ENCODE peak calls at places on chromosomes 3 and 15, in six cellular contexts. One of them, this sample, is unnamed.

GRCh38 chr3:144033863-144034262 is 62.2 kb downstream of the DIPK2A start:
- DNase-seq in Daoy: no peak
- DNase-seq in kidney glomerular epithelial cell: no peak
- DNase-seq in HEK293T: no peak
- DNase-seq in DMS79: no peak
- DNase-seq in NCI-H774: no peak
- DNase-seq in this sample: no peak

GRCh38 chr3:129003578-129004112 is 2.5 kb downstream of the EFCC1 start:
- DNase-seq in Daoy: no peak
- DNase-seq in kidney glomerular epithelial cell: no peak
- DNase-seq in HEK293T: no peak
- DNase-seq in DMS79: no peak
- DNase-seq in NCI-H774: peak; percentile 87
- DNase-seq in this sample: no peak

GRCh38 chr3:187188931-187189330 is 8.4 kb upstream of the RTP1 start:
- DNase-seq in Daoy: no peak
- DNase-seq in kidney glomerular epithelial cell: no peak
- DNase-seq in HEK293T: no peak
- DNase-seq in DMS79: no peak
- DNase-seq in NCI-H774: no peak
- DNase-seq in this sample: no peak

GRCh38 chr15:40702077-40702476 is 7.1 kb downstream of the RAD51 start:
- DNase-seq in Daoy: no peak
- DNase-seq in kidney glomerular epithelial cell: no peak
- DNase-seq in HEK293T: no peak
- DNase-seq in DMS79: no peak
- DNase-seq in NCI-H774: no peak
- DNase-seq in this sample: no peak

GRCh38 chr3:14624498-14624897 is 27.1 kb upstream of the CCDC174 start:
- DNase-seq in Daoy: no peak
- DNase-seq in kidney glomerular epithelial cell: no peak
- DNase-seq in HEK293T: no peak
- DNase-seq in DMS79: no peak
- DNase-seq in NCI-H774: no peak
- DNase-seq in this sample: no peak

GRCh38 chr3:127482216-127483004 is 108.1 kb downstream of the TPRA1 start:
- DNase-seq in Daoy: no peak
- DNase-seq in kidney glomerular epithelial cell: no peak
- DNase-seq in HEK293T: no peak
- DNase-seq in DMS79: no peak
- DNase-seq in NCI-H774: no peak
- DNase-seq in this sample: no peak

GRCh38 chr3:171556574-171557145 is 96.5 kb upstream of the TNIK start:
- DNase-seq in Daoy: peak; percentile 25
- DNase-seq in kidney glomerular epithelial cell: peak; percentile 53
- DNase-seq in HEK293T: no peak
- DNase-seq in DMS79: peak; percentile 71
- DNase-seq in NCI-H774: peak; percentile 62
- DNase-seq in this sample: no peak

GRCh38 chr3:42562047-42562907 is 19.5 kb downstream of the SEC22C start:
- DNase-seq in Daoy: no peak
- DNase-seq in kidney glomerular epithelial cell: no peak
- DNase-seq in HEK293T: no peak
- DNase-seq in DMS79: no peak
- DNase-seq in NCI-H774: no peak
- DNase-seq in this sample: no peak

GRCh38 chr15:101684384-101684783 is 32.2 kb upstream of the TM2D3 start:
- DNase-seq in Daoy: peak; percentile 39
- DNase-seq in kidney glomerular epithelial cell: peak; percentile 15
- DNase-seq in HEK293T: no peak
- DNase-seq in DMS79: no peak
- DNase-seq in NCI-H774: no peak
- DNase-seq in this sample: peak; percentile 48

GRCh38 chr3:12143949-12144504 is 14.7 kb downstream of the TIMP4 start:
- DNase-seq in Daoy: peak; percentile 62
- DNase-seq in kidney glomerular epithelial cell: no peak
- DNase-seq in HEK293T: no peak
- DNase-seq in DMS79: no peak
- DNase-seq in NCI-H774: no peak
- DNase-seq in this sample: peak; percentile 43

GRCh38 chr15:44712108-44713005 is 1.0 kb downstream of the B2M start:
- DNase-seq in Daoy: peak; percentile 89
- DNase-seq in kidney glomerular epithelial cell: peak; percentile 61
- DNase-seq in HEK293T: no peak
- DNase-seq in DMS79: peak; percentile 24
- DNase-seq in NCI-H774: peak; percentile 10
- DNase-seq in this sample: peak; percentile 77

GRCh38 chr3:189122526-189123205 is 49.1 kb upstream of the TPRG1 start:
- DNase-seq in Daoy: no peak
- DNase-seq in kidney glomerular epithelial cell: no peak
- DNase-seq in HEK293T: no peak
- DNase-seq in DMS79: no peak
- DNase-seq in NCI-H774: no peak
- DNase-seq in this sample: no peak

GRCh38 chr3:35484939-35485605 is 154.3 kb upstream of the ARPP21 start:
- DNase-seq in Daoy: no peak
- DNase-seq in kidney glomerular epithelial cell: peak; percentile 28
- DNase-seq in HEK293T: no peak
- DNase-seq in DMS79: no peak
- DNase-seq in NCI-H774: no peak
- DNase-seq in this sample: no peak

GRCh38 chr3:127152676-127153505 is 40.0 kb upstream of the PRR23E start:
- DNase-seq in Daoy: no peak
- DNase-seq in kidney glomerular epithelial cell: no peak
- DNase-seq in HEK293T: no peak
- DNase-seq in DMS79: peak; percentile 27
- DNase-seq in NCI-H774: no peak
- DNase-seq in this sample: no peak

GRCh38 chr15:92306662-92307061 is 87.0 kb upstream of the ST8SIA2 start:
- DNase-seq in Daoy: peak; percentile 46
- DNase-seq in kidney glomerular epithelial cell: no peak
- DNase-seq in HEK293T: peak; percentile 54
- DNase-seq in DMS79: no peak
- DNase-seq in NCI-H774: no peak
- DNase-seq in this sample: no peak

GRCh38 chr15:74873756-74874424 is 725 bp upstream of the SCAMP2 start:
- DNase-seq in Daoy: peak; percentile 20
- DNase-seq in kidney glomerular epithelial cell: no peak
- DNase-seq in HEK293T: peak; percentile 57
- DNase-seq in DMS79: no peak
- DNase-seq in NCI-H774: no peak
- DNase-seq in this sample: no peak

GRCh38 chr3:111749171-111750170 is 109.6 kb upstream of the PHLDB2 start:
- DNase-seq in Daoy: no peak
- DNase-seq in kidney glomerular epithelial cell: no peak
- DNase-seq in HEK293T: no peak
- DNase-seq in DMS79: peak; percentile 81
- DNase-seq in NCI-H774: peak; percentile 56
- DNase-seq in this sample: no peak

GRCh38 chr3:43203022-43203421 is 83.3 kb upstream of the SNRK start:
- DNase-seq in Daoy: no peak
- DNase-seq in kidney glomerular epithelial cell: no peak
- DNase-seq in HEK293T: no peak
- DNase-seq in DMS79: no peak
- DNase-seq in NCI-H774: no peak
- DNase-seq in this sample: no peak

GRCh38 chr3:98440283-98440682 is 22.7 kb upstream of the OR5K1 start:
- DNase-seq in Daoy: no peak
- DNase-seq in kidney glomerular epithelial cell: no peak
- DNase-seq in HEK293T: no peak
- DNase-seq in DMS79: no peak
- DNase-seq in NCI-H774: no peak
- DNase-seq in this sample: no peak

GRCh38 chr3:129567176-129567705 is 24.3 kb downstream of the H1-8 start:
- DNase-seq in Daoy: no peak
- DNase-seq in kidney glomerular epithelial cell: no peak
- DNase-seq in HEK293T: no peak
- DNase-seq in DMS79: no peak
- DNase-seq in NCI-H774: no peak
- DNase-seq in this sample: no peak

GRCh38 chr15:67175643-67176071 is 78.8 kb downstream of the AAGAB start:
- DNase-seq in Daoy: peak; percentile 59
- DNase-seq in kidney glomerular epithelial cell: no peak
- DNase-seq in HEK293T: no peak
- DNase-seq in DMS79: no peak
- DNase-seq in NCI-H774: no peak
- DNase-seq in this sample: no peak

This sample was measured in stromal cell of bone marrow.